ENCODE peak calls at places on chromosomes 4 and X, in four cellular contexts. E is left ventricle myocardium inferior, A is testis, S is NCI-H1436. V is an unnamed sample.

GRCh38 chr4:8877780-8878040 is 6.1 kb upstream of the HMX1 start:
- DNase-seq in E (no peak), S (no peak), A (no peak), V (no peak)

GRCh38 chr4:76626686-76627465 is 191.8 kb downstream of the SHROOM3 start:
- DNase-seq in E (no peak), S (no peak), A (no peak), V (no peak)

GRCh38 chr4:146776691-146777090 is 138.0 kb downstream of the POU4F2 start:
- DNase-seq in E (no peak), S (no peak), A (no peak), V (no peak)

GRCh38 chr4:109648266-109648996 is 54.8 kb downstream of the CASP6 start:
- DNase-seq in E (no peak), S (no peak), A (no peak), V (no peak)

GRCh38 chr4:76689079-76689817 is 208.7 kb downstream of the SOWAHB start:
- DNase-seq in E (peak; percentile 40), A (peak; percentile 38), S (peak; percentile 38), V (no peak)

GRCh38 chr4:140721088-140721421 is 35.1 kb downstream of the TBC1D9 start:
- DNase-seq in S (no peak), A (no peak), E (no peak), V (no peak)

GRCh38 chrX:17633546-17633945 is 103.7 kb upstream of the SCML1 start:
- DNase-seq in E (no peak), S (no peak), A (no peak), V (no peak)

GRCh38 chr4:81142744-81143143 is 72.3 kb downstream of the PRKG2 start:
- DNase-seq in S (no peak), A (no peak), E (no peak), V (no peak)

GRCh38 chr4:8687083-8687482 is 94.5 kb downstream of the CPZ start:
- DNase-seq in A (no peak), E (no peak), S (no peak), V (no peak)